ENCODE peak calls at places on chromosome 21, in seven cellular contexts. D, K, L, N, Z, I and X are unnamed samples.

GRCh38 chr21:42668620-42669019 is 15.2 kb downstream of the PDE9A start:
- DNase-seq in I (no peak), D (no peak), N (no peak), Z (no peak), K (no peak), L (no peak), X (no peak)

GRCh38 chr21:25906554-25906953 is 171.8 kb downstream of the GABPA start:
- DNase-seq in K (no peak), L (no peak), Z (no peak), I (no peak), N (no peak), D (no peak), X (no peak)

GRCh38 chr21:44375281-44375651 is 21.8 kb downstream of the TRPM2 start:
- DNase-seq in D (no peak), Z (no peak), L (no peak), N (no peak), I (no peak), K (no peak), X (peak; percentile 42)

GRCh38 chr21:28770867-28771661 is 221.6 kb downstream of the LTN1 start:
- DNase-seq in L (no peak), I (peak; percentile 65), N (no peak), Z (no peak), K (no peak), D (no peak), X (no peak)

GRCh38 chr21:27795418-27795817 is 828.5 kb upstream of the ADAMTS5 start:
- DNase-seq in Z (no peak), L (no peak), N (no peak), I (no peak), D (no peak), K (no peak), X (no peak)

GRCh38 chr21:26099610-26100219 is 70.9 kb downstream of the APP start:
- DNase-seq in D (no peak), Z (no peak), K (no peak), I (no peak), L (no peak), N (no peak), X (no peak)

GRCh38 chr21:15682977-15683376 is 46.8 kb upstream of the USP25 start:
- DNase-seq in N (no peak), L (no peak), D (no peak), Z (no peak), K (no peak), I (peak; percentile 63), X (no peak)

GRCh38 chr21:37564924-37565529 is 198.5 kb downstream of the DYRK1A start:
- DNase-seq in L (no peak), I (no peak), N (no peak), Z (no peak), D (no peak), K (no peak), X (no peak)

GRCh38 chr21:24290151-24290833 is 1317.0 kb downstream of the MRPL39 start:
- DNase-seq in K (no peak), Z (no peak), L (no peak), N (no peak), I (no peak), D (no peak), X (no peak)

GRCh38 chr21:28644762-28645161 is 347.9 kb downstream of the LTN1 start:
- DNase-seq in Z (no peak), D (no peak), I (no peak), K (no peak), L (no peak), N (no peak), X (no peak)

GRCh38 chr21:17931080-17931479 is 111.9 kb upstream of the C21orf91 start:
- DNase-seq in N (no peak), I (no peak), D (no peak), L (no peak), Z (no peak), K (no peak), X (no peak)
- TF ChIP-seq CTCF in N (peak; percentile 8), I (peak; percentile 35), D (no peak), L (no peak), Z (no peak), K (no peak), X (peak; percentile 61)

GRCh38 chr21:41133896-41134522 is 34.0 kb upstream of the BACE2 start:
- DNase-seq in I (peak; percentile 59), N (peak; percentile 66), L (no peak), K (no peak), Z (no peak), D (no peak), X (no peak)
- TF ChIP-seq CTCF in I (peak; percentile 63), N (peak; percentile 39), L (peak; percentile 34), K (peak; percentile 43), Z (peak; percentile 23), D (peak; percentile 32), X (peak; percentile 74)

DNA sequence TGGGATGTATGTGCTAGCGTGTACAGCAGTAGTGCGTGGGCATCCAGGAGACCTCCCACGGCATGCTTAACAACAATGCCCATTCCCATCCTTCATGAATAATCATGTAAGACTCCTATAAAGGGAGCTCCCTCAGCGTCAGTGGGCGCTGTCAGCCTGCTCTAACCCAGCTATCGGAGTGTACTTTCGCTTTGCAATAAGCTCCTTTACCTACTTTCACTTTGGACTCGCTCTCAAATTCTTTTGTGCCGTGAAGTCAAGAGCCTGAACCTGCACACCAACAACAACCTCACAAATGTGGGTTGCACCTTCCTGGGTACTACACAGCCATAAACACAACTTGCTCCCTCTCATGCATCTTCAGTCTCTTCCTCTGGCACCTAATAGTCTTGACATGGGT is 114.8 kb upstream of the PAXBP1 start:
- DNase-seq in D (no peak), I (peak; percentile 4), Z (no peak), N (no peak), L (no peak), K (no peak), X (no peak)
- TF ChIP-seq CTCF in D (no peak), I (no peak), Z (no peak), N (no peak), L (no peak), K (no peak), X (no peak)

DNA sequence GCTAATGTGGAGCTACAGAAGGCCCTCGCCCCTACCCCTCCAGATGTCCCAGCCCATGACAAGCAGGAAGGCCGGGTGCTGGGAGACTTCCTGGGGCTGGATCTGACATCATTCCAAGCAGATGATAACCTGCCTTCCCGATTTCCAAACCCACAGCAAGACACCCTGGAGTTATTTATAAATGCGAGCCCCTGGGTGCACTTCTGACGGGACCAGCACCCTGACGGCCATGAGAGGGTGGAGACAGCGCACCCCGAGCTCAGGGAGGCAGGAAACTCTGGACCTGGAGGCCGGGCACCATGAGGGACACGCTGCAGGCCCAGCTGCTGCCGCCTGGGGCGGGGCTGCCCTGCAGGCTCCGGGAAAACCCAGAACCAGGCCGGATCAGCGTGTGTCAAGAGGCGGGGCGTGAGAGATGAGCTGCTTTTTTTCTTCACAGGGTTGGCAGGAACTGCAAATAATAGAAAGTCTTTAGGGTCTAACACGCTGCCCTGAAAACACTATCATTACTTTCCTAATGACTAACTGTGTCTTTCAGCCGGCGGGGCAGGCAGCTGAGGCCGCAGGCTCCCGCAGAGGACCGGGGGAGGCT is 2.5 kb upstream of the PCBP3 start:
- DNase-seq in Z (no peak), D (no peak), N (peak; percentile 17), K (no peak), L (no peak), I (peak; percentile 72), X (no peak)
- TF ChIP-seq CTCF in Z (no peak), D (no peak), N (peak; percentile 17), K (peak; percentile 16), L (no peak), I (peak; percentile 24), X (no peak)